ENCODE peak calls at places on chromosomes 1 and 21, in four cellular contexts. One of them, this sample, is unnamed.

GRCh38 chr1:108560430-108561144 is 687 bp downstream of the EEIG2 start:
- DNase-seq in kidney tubule cell: peak; percentile 58
- DNase-seq in WTC11: peak; percentile 57
- DNase-seq in effector CD8-positive, alpha-beta T cell: peak; percentile 5
- DNase-seq in this sample: peak; percentile 52

GRCh38 chr1:150561830-150562367 is 12.7 kb downstream of the ADAMTSL4 start:
- DNase-seq in kidney tubule cell: peak; percentile 91
- DNase-seq in WTC11: peak; percentile 92
- DNase-seq in effector CD8-positive, alpha-beta T cell: peak; percentile 72
- DNase-seq in this sample: peak; percentile 86

GRCh38 chr1:234504969-234505773 is 26.2 kb upstream of the TARBP1 start:
- DNase-seq in kidney tubule cell: no peak
- DNase-seq in WTC11: no peak
- DNase-seq in effector CD8-positive, alpha-beta T cell: no peak
- DNase-seq in this sample: no peak

GRCh38 chr1:24683713-24684162 is 40.6 kb downstream of the SRRM1 start:
- DNase-seq in kidney tubule cell: peak; percentile 97
- DNase-seq in WTC11: no peak
- DNase-seq in effector CD8-positive, alpha-beta T cell: no peak
- DNase-seq in this sample: no peak

GRCh38 chr21:33021150-33021549 is 4.6 kb upstream of the OLIG2 start:
- DNase-seq in kidney tubule cell: no peak
- DNase-seq in WTC11: no peak
- DNase-seq in effector CD8-positive, alpha-beta T cell: no peak
- DNase-seq in this sample: no peak

GRCh38 chr1:169091480-169091941 is 15.0 kb upstream of the ATP1B1 start:
- DNase-seq in kidney tubule cell: peak; percentile 98
- DNase-seq in WTC11: no peak
- DNase-seq in effector CD8-positive, alpha-beta T cell: no peak
- DNase-seq in this sample: no peak

GRCh38 chr1:11045428-11046269 is 1.4 kb downstream of the MASP2 start:
- DNase-seq in kidney tubule cell: no peak
- DNase-seq in WTC11: peak; percentile 83
- DNase-seq in effector CD8-positive, alpha-beta T cell: no peak
- DNase-seq in this sample: no peak

GRCh38 chr1:91814448-91814847 is 71.5 kb downstream of the TGFBR3 start:
- DNase-seq in kidney tubule cell: no peak
- DNase-seq in WTC11: no peak
- DNase-seq in effector CD8-positive, alpha-beta T cell: no peak
- DNase-seq in this sample: no peak

GRCh38 chr1:163085904-163086268 is 16.7 kb downstream of the RGS4 start:
- DNase-seq in kidney tubule cell: peak; percentile 17
- DNase-seq in WTC11: no peak
- DNase-seq in effector CD8-positive, alpha-beta T cell: no peak
- DNase-seq in this sample: no peak

GRCh38 chr1:43803646-43804045 is 96.3 kb downstream of the ST3GAL3 start:
- DNase-seq in kidney tubule cell: peak; percentile 66
- DNase-seq in WTC11: no peak
- DNase-seq in effector CD8-positive, alpha-beta T cell: no peak
- DNase-seq in this sample: no peak

GRCh38 chr21:26809745-26810144 is 35.5 kb downstream of the ADAMTS1 start:
- DNase-seq in kidney tubule cell: no peak
- DNase-seq in WTC11: no peak
- DNase-seq in effector CD8-positive, alpha-beta T cell: no peak
- DNase-seq in this sample: no peak

This sample was measured in SHP77 treated with DMSO at 0.1 percent for 48 hours.